ENCODE peak calls at places on chromosomes 3 and 15, in five cellular contexts. S is HCT116, O is GM12878, Q is upper lobe of left lung, X is endothelial cell of umbilical vein. M is an unnamed sample.

GRCh38 chr3:126057936-126058335 is 26.0 kb downstream of the SLC41A3 start:
- DNase-seq in S (no peak), O (no peak), Q (no peak), X (no peak), M (no peak)

GRCh38 chr3:4409415-4409814 is 57.7 kb downstream of the SUMF1 start:
- DNase-seq in S (no peak), O (no peak), Q (no peak), X (no peak), M (no peak)

GRCh38 chr15:83930392-83930791 is 276.5 kb downstream of the ADAMTSL3 start:
- DNase-seq in S (no peak), O (no peak), Q (no peak), X (no peak), M (no peak)

GRCh38 chr3:119700269-119700919 is 2.4 kb upstream of the CFAP91 start:
- DNase-seq in S (no peak), O (peak), Q (peak), X (peak), M (no peak)

GRCh38 chr3:194587438-194587931 is 45.7 kb downstream of the TMEM44 start:
- DNase-seq in S (no peak), O (no peak), Q (peak), X (peak), M (no peak)

GRCh38 chr3:171417813-171418212 is 42.4 kb downstream of the TNIK start:
- DNase-seq in S (no peak), O (no peak), Q (no peak), X (peak), M (no peak)

GRCh38 chr15:77821188-77821958 is 188.7 kb upstream of the LINGO1 start:
- DNase-seq in S (peak), O (no peak), Q (peak), X (peak), M (no peak)

GRCh38 chr3:40801276-40801675 is 276.5 kb downstream of the ZNF621 start:
- DNase-seq in S (no peak), O (no peak), Q (no peak), X (no peak), M (no peak)

GRCh38 chr15:63905131-63905530 is 71.4 kb upstream of the HERC1 start:
- DNase-seq in S (no peak), O (no peak), Q (no peak), X (no peak), M (no peak)

GRCh38 chr3:4988815-4989648 is 9.8 kb downstream of the BHLHE40 start:
- DNase-seq in S (no peak), O (no peak), Q (no peak), X (no peak), M (no peak)

GRCh38 chr3:152388631-152389030 is 119.9 kb downstream of the MBNL1 start:
- DNase-seq in S (no peak), O (no peak), Q (no peak), X (no peak), M (no peak)

GRCh38 chr15:48577495-48577894 is 68.0 kb downstream of the FBN1 start:
- DNase-seq in S (no peak), O (no peak), Q (no peak), X (peak), M (no peak)

GRCh38 chr3:171809513-171810277 is 588 bp downstream of the PLD1 start:
- DNase-seq in S (no peak), O (no peak), Q (peak), X (peak), M (peak)

GRCh38 chr15:63856711-63857458 is 23.1 kb upstream of the HERC1 start:
- DNase-seq in S (no peak), O (no peak), Q (no peak), X (peak), M (no peak)

GRCh38 chr15:101091080-101092017 is 160.5 kb downstream of the CHSY1 start:
- DNase-seq in S (no peak), O (no peak), Q (no peak), X (peak), M (no peak)

GRCh38 chr3:61940241-61940640 is 378.9 kb downstream of the PTPRG start:
- DNase-seq in S (no peak), O (no peak), Q (no peak), X (no peak), M (no peak)

GRCh38 chr3:114558271-114558670 is 264.4 kb downstream of the TIGIT start:
- DNase-seq in S (no peak), O (no peak), Q (no peak), X (no peak), M (no peak)

GRCh38 chr3:55160241-55160877 is 232.5 kb upstream of the LRTM1 start:
- DNase-seq in S (no peak), O (peak), Q (no peak), X (no peak), M (no peak)

GRCh38 chr3:142273501-142273900 is 48.1 kb upstream of the GK5 start:
- DNase-seq in S (no peak), O (no peak), Q (no peak), X (no peak), M (no peak)

GRCh38 chr15:62665449-62665848 is 377.1 kb upstream of the TPM1 start:
- DNase-seq in S (no peak), O (no peak), Q (no peak), X (peak), M (no peak)

GRCh38 chr15:63971427-63971805 is 74.9 kb downstream of the DAPK2 start:
- DNase-seq in S (no peak), O (no peak), Q (no peak), X (no peak), M (no peak)

GRCh38 chr3:53375019-53375418 is 27.7 kb upstream of the DCP1A start:
- DNase-seq in S (peak), O (no peak), Q (peak), X (peak), M (peak)

GRCh38 chr15:58473720-58474119 is 41.9 kb downstream of the LIPC start:
- DNase-seq in S (no peak), O (peak), Q (no peak), X (peak), M (no peak)

GRCh38 chr3:99218468-99218867 is 317.0 kb upstream of the DCBLD2 start:
- DNase-seq in S (peak), O (no peak), Q (no peak), X (no peak), M (no peak)

GRCh38 chr15:71973366-71973765 is 144.6 kb downstream of the MYO9A start:
- DNase-seq in S (no peak), O (no peak), Q (no peak), X (no peak), M (no peak)

GRCh38 chr3:28317438-28318022 is 31.0 kb upstream of the ZCWPW2 start:
- DNase-seq in S (peak), O (no peak), Q (peak), X (peak), M (no peak)

GRCh38 chr3:106850429-106850828 is 526.8 kb upstream of the CCDC54 start:
- DNase-seq in S (no peak), O (no peak), Q (no peak), X (no peak), M (no peak)

GRCh38 chr3:197068077-197068476 is 38.5 kb upstream of the MELTF start:
- DNase-seq in S (no peak), O (no peak), Q (no peak), X (no peak), M (no peak)

GRCh38 chr3:127822166-127822835 is at the start of gene MGLL:
- DNase-seq in S (no peak), O (no peak), Q (no peak), X (peak), M (no peak)

GRCh38 chr15:90001683-90002427 is 731 bp downstream of the ZNF710 start:
- DNase-seq in S (no peak), O (no peak), Q (peak), X (no peak), M (peak)

GRCh38 chr15:31236184-31237041 is 90.2 kb upstream of the KLF13 start:
- DNase-seq in S (no peak), O (no peak), Q (peak), X (peak), M (no peak)

GRCh38 chr3:30933478-30934207 is 39.2 kb upstream of the GADL1 start:
- DNase-seq in S (no peak), O (no peak), Q (no peak), X (no peak), M (no peak)

GRCh38 chr3:14788644-14789043 is 30.1 kb upstream of the FGD5 start:
- DNase-seq in S (no peak), O (no peak), Q (no peak), X (no peak), M (no peak)

GRCh38 chr3:195150194-195151118 is 120.5 kb downstream of the XXYLT1 start:
- DNase-seq in S (no peak), O (no peak), Q (peak), X (peak), M (no peak)

GRCh38 chr3:41477399-41478014 is 278.2 kb downstream of the CTNNB1 start:
- DNase-seq in S (no peak), O (no peak), Q (no peak), X (no peak), M (no peak)

GRCh38 chr15:81297147-81297572 is 26.8 kb downstream of the STARD5 start:
- DNase-seq in S (peak), O (no peak), Q (no peak), X (no peak), M (no peak)

GRCh38 chr3:64440498-64440897 is 215.2 kb upstream of the PRICKLE2 start:
- DNase-seq in S (no peak), O (no peak), Q (peak), X (peak), M (no peak)

GRCh38 chr3:43013256-43013655 is 34.1 kb downstream of the GASK1A start:
- DNase-seq in S (no peak), O (no peak), Q (no peak), X (no peak), M (no peak)

DNA sequence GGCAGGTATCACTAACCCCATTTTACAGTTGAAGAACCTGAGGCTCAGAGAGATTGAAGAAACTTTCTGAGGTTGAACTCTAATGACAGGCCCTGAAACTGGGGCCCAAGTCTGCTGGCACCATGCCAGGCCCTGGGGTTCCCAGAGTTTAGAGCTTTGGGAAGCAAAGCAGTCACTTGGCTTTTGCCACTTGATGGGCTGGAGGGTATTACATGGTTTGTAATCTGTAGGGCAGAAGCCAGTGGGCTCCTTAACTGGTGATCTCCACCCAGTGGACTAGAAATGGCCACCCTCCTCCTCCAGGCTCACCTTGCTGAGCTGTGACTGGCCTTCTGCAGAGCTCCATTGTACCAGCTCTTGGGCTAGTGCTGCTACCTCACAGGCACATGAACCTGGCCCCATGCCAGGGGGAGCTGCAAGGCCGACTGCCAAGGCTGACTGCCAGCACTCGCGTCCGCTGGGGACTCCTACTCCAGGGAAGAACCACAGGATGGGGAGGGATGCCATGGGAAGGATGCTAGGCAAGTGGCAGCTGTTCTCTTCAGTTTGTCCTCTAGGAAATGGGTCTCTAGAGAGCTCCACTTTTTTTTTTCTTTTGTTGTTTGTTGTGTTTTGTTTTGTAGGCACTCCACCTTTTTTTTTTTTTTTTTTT is 104.8 kb downstream of the ETFA start:
- DNase-seq in S (no peak), O (no peak), Q (peak), X (peak), M (no peak)
- TF ChIP-seq POLR2AphosphoS5 in S (no peak), O (no peak), Q (no peak), X (no peak), M (no peak)

GRCh38 chr3:133396906-133397305 is 3.0 kb upstream of the BFSP2 start:
- DNase-seq in S (no peak), O (no peak), Q (no peak), X (no peak), M (no peak)
- TF ChIP-seq POLR2A in S (no peak), O (no peak), Q (no peak), X (no peak), M (no peak)

GRCh38 chr3:16395229-16395628 is 118.3 kb downstream of the RFTN1 start:
- DNase-seq in S (no peak), O (no peak), Q (no peak), X (no peak), M (no peak)

GRCh38 chr3:16390581-16390980 is 122.9 kb downstream of the RFTN1 start:
- DNase-seq in S (no peak), O (no peak), Q (no peak), X (no peak), M (no peak)

GRCh38 chr3:16392733-16393132 is 120.8 kb downstream of the RFTN1 start:
- DNase-seq in S (no peak), O (no peak), Q (no peak), X (no peak), M (no peak)

GRCh38 chr3:16388850-16389411 is 123.9 kb downstream of the OXNAD1 start:
- DNase-seq in S (no peak), O (no peak), Q (no peak), X (no peak), M (no peak)

DNA sequence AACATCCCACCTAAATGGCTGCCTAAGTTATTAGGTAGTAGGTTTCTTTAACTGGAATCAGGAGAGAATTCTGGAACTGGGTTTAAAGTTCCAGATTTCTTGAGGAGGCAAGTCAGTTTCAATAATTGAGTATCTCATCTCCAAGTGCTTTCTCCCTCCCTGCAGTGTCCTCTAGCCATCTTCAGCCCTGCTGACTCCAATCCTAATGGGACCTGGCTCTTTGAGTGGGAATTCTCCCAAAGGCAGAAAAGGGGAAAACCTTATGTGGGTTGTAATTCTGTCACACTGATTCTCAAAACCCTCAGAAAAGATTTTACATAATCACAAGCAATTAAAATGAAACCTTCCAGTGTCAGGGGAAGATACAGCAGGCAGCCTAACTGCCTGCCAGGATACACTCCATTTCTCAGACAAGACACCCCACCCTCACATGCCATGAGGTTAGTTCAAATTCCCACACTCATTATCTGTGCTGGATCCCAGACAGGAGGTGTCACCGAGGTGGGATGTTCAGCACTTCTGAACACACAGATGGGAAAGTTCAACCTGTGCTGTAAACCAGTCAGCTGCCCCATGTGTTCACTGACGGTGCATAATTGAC is 121.5 kb downstream of the RFTN1 start:
- DNase-seq in S (no peak), O (no peak), Q (no peak), X (no peak), M (no peak)
- TF ChIP-seq POLR2AphosphoS5 in S (no peak), O (no peak), Q (no peak), X (no peak), M (no peak)

GRCh38 chr15:44536962-44537727 is at the start of gene EIF3J:
- DNase-seq in S (peak), O (peak), Q (peak), X (peak), M (peak)
- TF ChIP-seq POLR2A in S (no peak), O (peak), Q (peak), X (no peak), M (peak)

GRCh38 chr3:133269393-133269792 is 130.5 kb upstream of the BFSP2 start:
- DNase-seq in S (no peak), O (no peak), Q (no peak), X (no peak), M (no peak)
- TF ChIP-seq POLR2AphosphoS5 in S (no peak), O (no peak), Q (no peak), X (no peak), M (no peak)

GRCh38 chr3:101849714-101850326 is 506 bp downstream of the NFKBIZ start:
- DNase-seq in S (no peak), O (no peak), Q (no peak), X (peak), M (no peak)
- TF ChIP-seq POLR2A in S (no peak), O (no peak), Q (no peak), X (no peak), M (no peak)

DNA sequence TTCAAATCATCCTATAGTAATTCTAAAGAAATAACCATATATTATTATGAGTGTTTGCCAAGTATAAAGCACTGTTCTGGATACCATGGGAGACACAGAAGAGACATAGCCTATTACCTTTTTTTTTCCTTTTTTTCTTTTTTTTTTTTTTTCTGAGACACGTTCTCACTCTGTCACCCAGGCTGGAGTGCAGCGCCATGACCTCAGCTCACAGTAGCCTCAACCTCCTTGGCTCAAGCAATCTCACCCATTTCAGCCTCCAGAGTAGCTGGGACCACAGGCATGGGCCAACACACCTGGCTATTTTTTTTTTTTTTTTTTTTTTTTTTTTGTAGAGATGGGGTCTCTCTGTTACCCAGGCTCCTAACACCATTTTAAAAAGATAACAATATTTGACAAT is 30.9 kb downstream of the CBLB start:
- DNase-seq in S (no peak), O (no peak), Q (no peak), X (no peak), M (no peak)
- TF ChIP-seq POLR2AphosphoS5 in S (no peak), O (no peak), Q (no peak), X (no peak), M (no peak)

GRCh38 chr3:58335432-58335947 is 2.8 kb downstream of the PXK start:
- DNase-seq in S (no peak), O (no peak), Q (no peak), X (no peak), M (no peak)
- TF ChIP-seq POLR2A in S (no peak), O (no peak), Q (no peak), X (no peak), M (no peak)

DNA sequence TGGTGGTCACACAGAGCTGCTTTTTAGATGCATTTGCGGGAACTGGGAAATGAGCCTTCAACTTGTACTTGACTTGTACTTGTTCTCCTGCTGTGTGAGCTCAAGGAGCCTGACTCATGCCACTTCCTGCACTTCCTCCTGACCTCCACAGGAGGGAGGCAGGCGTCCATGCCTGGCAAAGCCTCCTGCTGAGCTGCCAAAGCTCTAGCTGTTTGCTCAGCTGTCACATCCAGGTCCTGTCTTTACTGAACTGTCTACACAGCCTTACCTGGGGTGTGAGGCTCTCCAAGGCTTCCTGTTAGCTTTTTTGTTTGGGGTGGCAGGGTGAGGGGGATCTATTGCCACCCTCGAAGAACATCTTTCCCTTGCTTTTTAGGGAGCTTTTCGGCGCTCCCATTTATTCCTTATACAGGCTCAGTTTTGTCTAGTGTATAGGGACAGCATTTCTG is 6.4 kb downstream of the THPO start:
- DNase-seq in S (peak), O (no peak), Q (peak), X (peak), M (peak)
- TF ChIP-seq POLR2AphosphoS5 in S (peak), O (no peak), Q (peak), X (peak), M (no peak)

GRCh38 chr3:67649681-67650080 is 4.7 kb downstream of the SUCLG2 start:
- DNase-seq in S (no peak), O (no peak), Q (no peak), X (no peak), M (no peak)

GRCh38 chr3:67646586-67647234 is 7.7 kb downstream of the SUCLG2 start:
- DNase-seq in S (no peak), O (no peak), Q (peak), X (no peak), M (no peak)

GRCh38 chr3:67648229-67648628 is 6.2 kb downstream of the SUCLG2 start:
- DNase-seq in S (no peak), O (no peak), Q (no peak), X (no peak), M (no peak)

GRCh38 chr3:67648701-67649100 is 5.7 kb downstream of the SUCLG2 start:
- DNase-seq in S (no peak), O (no peak), Q (no peak), X (no peak), M (no peak)

GRCh38 chr3:67647390-67647878 is 7.0 kb downstream of the SUCLG2 start:
- DNase-seq in S (peak), O (no peak), Q (peak), X (peak), M (no peak)
- TF ChIP-seq POLR2A in S (no peak), O (no peak), Q (no peak), X (no peak), M (no peak)

M was measured in GM12892.